ENCODE peak calls at places on chromosomes 12 and 14, in eight cellular contexts. O is fibroblast of lung, B is lung, N is RWPE1, M is aorta, G is H9, L is GM12878, I is breast epithelium. V is an unnamed sample.
A peak's percentile ranks its signal among the peaks of the same experiment; 100 is the strongest.

GRCh38 chr12:40055776-40056175 is 50.1 kb downstream of the SLC2A13 start:
- DNase-seq in O (no peak), B (no peak), N (no peak), M (no peak), G (no peak), L (no peak), I (no peak), V (no peak)

GRCh38 chr14:69044965-69045555 is 66.0 kb upstream of the ACTN1 start:
- DNase-seq in O (peak; percentile 56), B (no peak), N (no peak), M (peak; percentile 83), G (no peak), L (no peak), I (no peak), V (peak; percentile 57)

GRCh38 chr12:31958601-31959000 is 614 bp upstream of the RESF1 start:
- DNase-seq in O (no peak), B (no peak), N (no peak), M (no peak), G (no peak), L (no peak), I (no peak), V (no peak)

GRCh38 chr12:132572106-132572505 is 38.3 kb downstream of the LRCOL1 start:
- DNase-seq in O (no peak), B (peak; percentile 39), N (no peak), M (no peak), G (no peak), L (no peak), I (no peak), V (no peak)

GRCh38 chr12:67515679-67516363 is 132.7 kb upstream of the DYRK2 start:
- DNase-seq in O (peak; percentile 9), B (no peak), N (no peak), M (no peak), G (no peak), L (peak; percentile 51), I (no peak), V (no peak)

GRCh38 chr12:126033746-126034145 is 968.5 kb downstream of the AACS start:
- DNase-seq in O (no peak), B (no peak), N (no peak), M (no peak), G (no peak), L (no peak), I (no peak), V (no peak)

GRCh38 chr12:117027251-117028086 is 71.7 kb downstream of the TESC start:
- DNase-seq in O (no peak), B (no peak), N (no peak), M (peak; percentile 61), G (peak; percentile 28), L (no peak), I (no peak), V (no peak)

GRCh38 chr12:65824314-65824563 is at the start of gene HMGA2:
- DNase-seq in O (peak; percentile 89), B (no peak), N (no peak), M (peak; percentile 82), G (no peak), L (no peak), I (no peak), V (peak; percentile 19)

GRCh38 chr12:1932264-1932777 is 13.9 kb upstream of the CACNA2D4 start:
- DNase-seq in O (peak; percentile 33), B (no peak), N (no peak), M (no peak), G (peak; percentile 30), L (no peak), I (peak; percentile 69), V (no peak)

GRCh38 chr14:65255583-65256443 is 153.5 kb upstream of the MAX start:
- DNase-seq in O (no peak), B (peak; percentile 42), N (peak; percentile 49), M (no peak), G (peak; percentile 96), L (no peak), I (peak; percentile 91), V (no peak)

GRCh38 chr12:105992849-105993740 is 145.7 kb downstream of the NUAK1 start:
- DNase-seq in O (no peak), B (no peak), N (no peak), M (no peak), G (no peak), L (no peak), I (no peak), V (no peak)

GRCh38 chr12:76523408-76523807 is 36.2 kb downstream of the OSBPL8 start:
- DNase-seq in O (no peak), B (no peak), N (no peak), M (no peak), G (no peak), L (no peak), I (no peak), V (no peak)

GRCh38 chr14:81095539-81095938 is 125.2 kb downstream of the GTF2A1 start:
- DNase-seq in O (no peak), B (no peak), N (no peak), M (no peak), G (no peak), L (no peak), I (no peak), V (no peak)

GRCh38 chr12:116577149-116577548 is 18.0 kb downstream of the MAP1LC3B2 start:
- DNase-seq in O (peak; percentile 52), B (no peak), N (no peak), M (no peak), G (no peak), L (no peak), I (no peak), V (no peak)

GRCh38 chr12:15527201-15527782 is 205.0 kb downstream of the PTPRO start:
- DNase-seq in O (peak; percentile 30), B (no peak), N (no peak), M (peak; percentile 74), G (peak; percentile 53), L (no peak), I (no peak), V (peak; percentile 28)

GRCh38 chr14:24325131-24325530 is 9.7 kb downstream of the ADCY4 start:
- DNase-seq in O (no peak), B (no peak), N (no peak), M (peak; percentile 31), G (no peak), L (no peak), I (no peak), V (no peak)

GRCh38 chr14:24323341-24323740 is 11.5 kb downstream of the ADCY4 start:
- DNase-seq in O (no peak), B (no peak), N (no peak), M (peak; percentile 13), G (no peak), L (no peak), I (no peak), V (no peak)

GRCh38 chr14:24324024-24324423 is 10.8 kb downstream of the ADCY4 start:
- DNase-seq in O (no peak), B (no peak), N (no peak), M (peak; percentile 72), G (no peak), L (no peak), I (no peak), V (peak; percentile 47)

GRCh38 chr14:24327303-24327702 is 7.6 kb downstream of the ADCY4 start:
- DNase-seq in O (no peak), B (no peak), N (no peak), M (peak; percentile 44), G (no peak), L (no peak), I (no peak), V (no peak)

DNA sequence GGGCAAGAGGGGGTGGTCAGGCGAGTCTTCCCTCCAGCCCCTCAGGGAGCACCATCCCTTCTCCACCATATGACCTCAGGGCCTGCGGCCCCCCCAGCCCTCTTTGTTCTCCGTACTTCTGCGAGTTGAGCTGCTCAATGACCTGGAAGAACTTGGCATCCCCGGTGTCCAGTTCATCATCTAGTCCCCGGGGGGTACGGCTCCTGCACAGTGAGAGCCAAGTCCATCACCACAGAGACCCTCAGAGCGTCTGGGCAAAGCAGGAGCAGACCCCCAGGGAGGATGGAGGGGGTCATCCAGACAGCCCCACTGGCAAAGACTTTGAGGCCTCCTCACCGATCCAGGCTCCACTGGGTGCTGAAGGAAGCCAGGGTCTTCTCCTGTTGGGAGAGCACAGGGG is 8.9 kb downstream of the ADCY4 start:
- DNase-seq in O (no peak), B (no peak), N (no peak), M (peak; percentile 33), G (no peak), L (no peak), I (no peak), V (no peak)
- H3K27ac ChIP-seq in O (no peak overlapping the region), B (no peak overlapping the region), N (no peak overlapping the region), M (no peak overlapping the region), G (no peak overlapping the region), L (no peak overlapping the region), I (no peak overlapping the region), V (no peak overlapping the region)

DNA sequence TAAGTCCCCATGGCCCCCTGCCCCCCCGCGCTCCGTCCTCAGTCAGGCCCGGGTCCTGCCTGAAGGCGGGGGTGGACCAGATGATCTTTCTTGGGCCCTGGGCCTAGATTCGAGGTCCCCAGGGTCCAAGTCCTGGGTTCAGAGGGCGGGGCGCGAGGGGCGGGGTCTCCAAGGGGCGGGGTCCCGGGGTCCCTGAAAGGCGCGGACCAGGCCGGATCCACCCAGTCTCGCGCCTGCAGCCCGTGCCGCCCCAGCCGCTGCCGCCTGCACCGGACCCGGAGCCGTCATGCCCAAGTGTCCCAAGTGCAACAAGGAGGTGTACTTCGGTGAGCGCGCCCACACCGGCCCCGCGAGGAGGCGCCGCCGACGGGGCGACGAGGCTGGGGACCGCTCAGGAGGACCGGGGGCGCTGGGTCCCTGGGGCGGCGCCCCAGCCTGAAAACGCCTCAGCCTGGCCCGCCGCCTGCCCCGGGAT is 325 bp downstream of the CRIP1 start:
- DNase-seq in O (no peak), B (peak; percentile 70), N (no peak), M (peak; percentile 94), G (no peak), L (no peak), I (no peak), V (peak; percentile 75)
- H3K27ac ChIP-seq in O (no peak overlapping the region), B (peak overlapping the region; percentile 91), N (peak overlapping the region; percentile 100), M (peak overlapping the region; percentile 7), G (no peak overlapping the region), L (peak overlapping the region; percentile 42), I (peak overlapping the region; percentile 99), V (peak overlapping the region; percentile 60)

GRCh38 chr12:7144414-7145120 is 14.4 kb downstream of the CLSTN3 start:
- DNase-seq in O (peak; percentile 58), B (no peak), N (peak; percentile 50), M (no peak), G (no peak), L (no peak), I (no peak), V (no peak)
- H3K27ac ChIP-seq in O (no peak overlapping the region), B (no peak overlapping the region), N (no peak overlapping the region), M (no peak overlapping the region), G (no peak overlapping the region), L (no peak overlapping the region), I (no peak overlapping the region), V (no peak overlapping the region)

DNA sequence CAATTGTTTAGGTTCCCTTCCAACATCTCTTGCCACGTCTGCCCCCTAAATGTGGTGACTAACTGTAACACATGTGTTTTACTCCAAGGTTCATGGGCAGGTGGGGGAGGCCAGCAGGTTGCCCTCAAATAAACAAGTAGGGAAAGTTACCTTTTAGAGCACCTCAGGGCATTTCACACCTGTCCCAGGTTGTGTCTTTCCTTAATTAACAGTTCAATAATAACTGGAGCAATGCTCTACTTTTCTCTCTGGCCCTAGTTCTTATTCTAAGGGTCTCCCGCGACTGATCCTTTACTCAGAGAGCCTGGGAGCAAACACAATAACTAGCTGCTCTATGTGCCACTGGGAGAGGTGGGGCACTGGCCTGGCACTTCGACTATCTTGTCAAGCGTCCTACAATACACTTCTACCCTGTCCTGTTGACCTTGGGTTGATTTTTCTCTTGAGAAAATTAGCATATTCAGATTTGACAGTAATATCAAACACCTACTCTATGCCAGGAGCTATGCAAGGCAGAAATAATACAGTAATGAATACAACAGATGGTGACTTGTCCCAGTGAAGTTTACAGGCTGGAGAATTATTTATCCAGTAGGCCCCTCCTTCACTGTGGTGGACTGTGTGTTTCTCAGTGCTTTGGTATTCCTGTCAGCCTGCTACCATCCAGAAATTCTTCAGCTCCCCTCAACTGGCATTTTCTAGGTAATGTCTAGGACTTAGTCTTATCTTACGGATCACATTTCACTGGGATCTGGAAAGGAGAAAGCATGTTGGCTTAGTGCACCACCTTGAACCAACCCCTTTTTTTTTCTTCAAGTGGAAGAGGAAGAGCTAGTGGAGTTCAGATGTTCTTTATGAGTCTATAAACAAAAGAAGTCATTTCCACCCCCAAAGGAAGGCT is 202.6 kb downstream of the CRADD start:
- DNase-seq in O (peak; percentile 55), B (peak; percentile 6), N (no peak), M (no peak), G (no peak), L (no peak), I (no peak), V (no peak)
- H3K27ac ChIP-seq in O (no peak overlapping the region), B (no peak overlapping the region), N (no peak overlapping the region), M (no peak overlapping the region), G (no peak overlapping the region), L (no peak overlapping the region), I (no peak overlapping the region), V (no peak overlapping the region)